ENCODE peak calls at places on chromosomes 6 and 20, in five cellular contexts. Z is DMS153, U is HS-5, Q is fibroblast of the conjunctiva, T is COR-L47. F is an unnamed sample.

GRCh38 chr20:43916073-43916874 is 1.6 kb downstream of the TOX2 start:
- DNase-seq in U (no peak), Z (no peak), T (no peak), Q (no peak), F (no peak)

GRCh38 chr20:3811421-3812258 is 8.7 kb upstream of the AP5S1 start:
- DNase-seq in U (peak), Z (peak), T (peak), Q (peak), F (peak)

GRCh38 chr6:111663232-111663631 is 57.6 kb upstream of the TRAF3IP2 start:
- DNase-seq in Z (no peak), Q (no peak), U (no peak), T (no peak), F (no peak)

GRCh38 chr6:118705799-118706481 is 54.5 kb upstream of the CEP85L start:
- DNase-seq in U (no peak), Q (no peak), T (no peak), Z (no peak), F (no peak)

GRCh38 chr6:47092249-47092648 is 50.1 kb upstream of the ADGRF1 start:
- DNase-seq in Z (no peak), U (no peak), Q (peak), T (no peak), F (no peak)

GRCh38 chr6:100126682-100127484 is 132.9 kb upstream of the MCHR2 start:
- DNase-seq in Q (no peak), U (no peak), T (no peak), Z (no peak), F (no peak)

GRCh38 chr6:193773-194310 is 98.4 kb upstream of the DUSP22 start:
- DNase-seq in Q (no peak), Z (no peak), U (no peak), T (no peak), F (no peak)

GRCh38 chr6:149852180-149852579 is 12.0 kb downstream of the LRP11 start:
- DNase-seq in U (no peak), Q (no peak), Z (peak), T (no peak), F (peak)

GRCh38 chr6:122438975-122439374 is 32.6 kb downstream of the SERINC1 start:
- DNase-seq in U (no peak), T (no peak), Q (no peak), Z (no peak), F (no peak)

GRCh38 chr6:10951675-10952282 is 64.9 kb downstream of the SYCP2L start:
- DNase-seq in U (peak), T (peak), Z (no peak), Q (peak), F (no peak)

F was measured in NCI-H510A.